ENCODE peak calls at places on chromosomes 5 and 9, in eight cellular contexts. J is NT2/D1; V is kidney epithelial cell; K is naive thymus-derived CD4-positive, alpha-beta T cell; B is WERI-Rb-1; Q is body of pancreas; D is cardiac fibroblast; S is CD8-positive, alpha-beta memory T cell. N is an unnamed sample.

GRCh38 chr5:76807296-76807695 is 11.5 kb upstream of the F2RL1 start:
- DNase-seq in J (peak), Q (no peak), K (no peak), V (peak), S (no peak), D (peak), B (no peak), N (peak)

GRCh38 chr5:42982107-42982622 is 58.0 kb downstream of the ANXA2R start:
- DNase-seq in D (no peak), K (no peak), V (no peak), S (no peak), J (no peak), Q (no peak), B (no peak), N (no peak)

GRCh38 chr5:8869932-8870331 is 675.9 kb downstream of the SEMA5A start:
- DNase-seq in D (no peak), S (no peak), K (no peak), J (no peak), V (no peak), Q (no peak), B (no peak), N (no peak)

GRCh38 chr9:137228515-137228967 is 1.2 kb downstream of the RNF224 start:
- DNase-seq in D (no peak), J (no peak), B (no peak), Q (no peak), V (no peak), K (no peak), S (no peak), N (no peak)

GRCh38 chr9:96492993-96493531 is 43.1 kb downstream of the HABP4 start:
- DNase-seq in B (no peak), Q (no peak), K (no peak), J (no peak), D (no peak), S (no peak), V (no peak), N (no peak)

GRCh38 chr5:98773214-98773463 is 324 bp upstream of the RGMB start:
- DNase-seq in B (no peak), S (no peak), J (no peak), K (no peak), D (no peak), Q (no peak), V (no peak), N (no peak)

GRCh38 chr5:159982421-159983173 is 26.3 kb upstream of the TTC1 start:
- DNase-seq in B (no peak), D (no peak), Q (no peak), S (no peak), K (no peak), V (no peak), J (no peak), N (no peak)

GRCh38 chr9:89022071-89022721 is 30.9 kb downstream of the S1PR3 start:
- DNase-seq in J (no peak), D (peak), S (no peak), Q (peak), K (no peak), V (peak), B (no peak), N (peak)

GRCh38 chr5:55223219-55223987 is 3.7 kb downstream of the MCIDAS start:
- DNase-seq in D (no peak), V (no peak), B (no peak), J (no peak), K (no peak), S (no peak), Q (no peak), N (no peak)

GRCh38 chr9:104810421-104811339 is 46.8 kb downstream of the NIPSNAP3B start:
- DNase-seq in Q (peak), K (no peak), D (peak), B (no peak), S (no peak), J (no peak), V (peak), N (peak)

GRCh38 chr5:89313044-89313443 is 430.1 kb upstream of the MEF2C start:
- DNase-seq in J (no peak), B (no peak), K (no peak), V (peak), Q (no peak), S (no peak), D (peak), N (peak)

GRCh38 chr5:78506296-78507049 is 142.1 kb downstream of the LHFPL2 start:
- DNase-seq in B (no peak), K (no peak), Q (no peak), S (no peak), V (no peak), J (no peak), D (peak), N (peak)

GRCh38 chr5:111703662-111704061 is 53.3 kb downstream of the NREP start:
- DNase-seq in K (peak), B (no peak), J (no peak), V (no peak), S (no peak), Q (no peak), D (no peak), N (no peak)

GRCh38 chr9:109797006-109797405 is 17.0 kb downstream of the PALM2AKAP2 start:
- DNase-seq in D (no peak), S (no peak), K (no peak), V (no peak), J (no peak), Q (no peak), B (no peak), N (no peak)

GRCh38 chr5:5385326-5385725 is 37.2 kb upstream of the ICE1 start:
- DNase-seq in Q (no peak), V (no peak), J (no peak), B (no peak), D (no peak), S (no peak), K (no peak), N (no peak)

GRCh38 chr5:126508962-126509279 is 85.7 kb downstream of the GRAMD2B start:
- DNase-seq in D (peak), Q (peak), J (no peak), K (peak), S (no peak), B (no peak), V (no peak), N (no peak)

GRCh38 chr5:72138943-72139467 is 31.7 kb downstream of the MAP1B start:
- DNase-seq in B (no peak), S (no peak), K (no peak), V (peak), D (peak), J (no peak), Q (peak), N (peak)

GRCh38 chr5:110900829-110901228 is 162.0 kb downstream of the SLC25A46 start:
- DNase-seq in B (no peak), J (no peak), D (peak), V (peak), K (no peak), Q (no peak), S (no peak), N (no peak)

GRCh38 chr9:114799441-114799840 is 6.4 kb downstream of the TNFSF15 start:
- DNase-seq in B (peak), D (no peak), S (no peak), V (no peak), Q (no peak), J (peak), K (no peak), N (no peak)

GRCh38 chr9:126294331-126295081 is 32.1 kb upstream of the MVB12B start:
- DNase-seq in S (no peak), V (no peak), B (no peak), Q (no peak), D (no peak), K (no peak), J (no peak), N (no peak)

GRCh38 chr9:126295936-126296600 is 30.6 kb upstream of the MVB12B start:
- DNase-seq in D (no peak), B (no peak), S (no peak), K (no peak), V (no peak), J (no peak), Q (no peak), N (no peak)

GRCh38 chr9:126295082-126295477 is 31.5 kb upstream of the MVB12B start:
- DNase-seq in J (no peak), B (no peak), D (no peak), S (no peak), Q (no peak), K (no peak), V (no peak), N (no peak)

GRCh38 chr9:126296687-126297086 is 29.9 kb upstream of the MVB12B start:
- DNase-seq in V (no peak), J (no peak), K (no peak), B (no peak), Q (no peak), D (no peak), S (no peak), N (no peak)

DNA sequence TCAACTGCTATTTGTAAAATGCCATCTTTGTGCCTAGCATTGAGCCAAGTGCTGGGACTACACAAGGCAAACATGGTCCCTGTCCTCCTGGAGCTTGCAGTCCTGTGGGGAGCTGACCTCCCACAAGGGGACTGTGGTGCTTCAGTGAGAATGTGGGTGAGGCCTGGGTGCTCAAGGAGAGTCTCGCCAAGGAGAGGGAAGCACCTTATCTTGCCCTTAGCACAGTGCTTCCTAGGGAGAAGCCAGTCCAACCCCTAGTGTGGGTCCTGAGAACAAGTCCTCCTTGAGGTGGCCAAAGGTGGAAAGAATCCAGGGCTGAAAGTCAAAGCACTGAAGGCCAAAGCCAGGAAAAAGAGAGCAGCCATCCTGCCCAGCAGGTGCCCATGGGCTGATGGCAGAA is 31.1 kb upstream of the MVB12B start:
- DNase-seq in S (no peak), K (no peak), D (no peak), Q (no peak), J (no peak), V (no peak), B (no peak), N (no peak)
- H3K4me3 ChIP-seq in S (no peak), K (no peak), D (no peak), Q (no peak), J (no peak), V (no peak), B (no peak), N (no peak)

GRCh38 chr5:173817561-173817960 is 70.6 kb upstream of the CPEB4 start:
- DNase-seq in K (no peak), S (no peak), Q (no peak), B (no peak), V (no peak), D (no peak), J (no peak), N (no peak)

GRCh38 chr5:173819521-173819920 is 68.6 kb upstream of the CPEB4 start:
- DNase-seq in Q (no peak), S (no peak), V (no peak), D (no peak), B (no peak), J (no peak), K (no peak), N (no peak)

GRCh38 chr5:173815571-173815970 is 72.6 kb upstream of the CPEB4 start:
- DNase-seq in S (no peak), V (no peak), K (no peak), B (no peak), D (no peak), J (no peak), Q (no peak), N (no peak)

GRCh38 chr5:173814053-173814452 is 74.1 kb upstream of the CPEB4 start:
- DNase-seq in V (no peak), B (no peak), D (no peak), Q (no peak), S (no peak), J (no peak), K (no peak), N (no peak)

DNA sequence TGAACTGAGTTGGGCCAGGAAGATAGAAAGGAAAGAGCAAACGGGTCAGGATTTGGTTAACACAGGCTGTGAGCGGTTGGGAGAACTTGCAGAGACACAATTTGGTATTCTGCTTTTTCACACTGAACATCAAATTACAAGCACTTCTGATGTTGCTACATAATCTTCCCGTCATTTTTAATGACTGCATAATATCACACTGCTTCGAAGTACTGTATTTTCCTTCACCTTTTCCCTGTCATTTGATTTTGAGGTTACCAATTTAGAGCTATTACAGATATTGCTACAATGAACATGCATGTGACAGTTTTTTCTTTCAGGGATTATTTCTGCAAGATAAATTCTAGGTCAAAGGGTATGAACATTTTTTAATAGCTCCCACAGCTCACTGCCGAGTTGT is 71.4 kb upstream of the CPEB4 start:
- DNase-seq in S (no peak), Q (no peak), V (no peak), K (no peak), J (no peak), D (no peak), B (no peak), N (no peak)
- H3K4me3 ChIP-seq in S (no peak), Q (no peak), V (no peak), K (no peak), J (no peak), D (no peak), B (no peak), N (no peak)

GRCh38 chr5:173963107-173963506 is 25.9 kb upstream of the C5orf47 start:
- DNase-seq in Q (no peak), D (peak), K (no peak), J (no peak), V (no peak), B (no peak), S (no peak), N (peak)
- H3K4me3 ChIP-seq in Q (no peak), D (no peak), K (no peak), J (no peak), V (peak), B (no peak), S (no peak), N (peak)

DNA sequence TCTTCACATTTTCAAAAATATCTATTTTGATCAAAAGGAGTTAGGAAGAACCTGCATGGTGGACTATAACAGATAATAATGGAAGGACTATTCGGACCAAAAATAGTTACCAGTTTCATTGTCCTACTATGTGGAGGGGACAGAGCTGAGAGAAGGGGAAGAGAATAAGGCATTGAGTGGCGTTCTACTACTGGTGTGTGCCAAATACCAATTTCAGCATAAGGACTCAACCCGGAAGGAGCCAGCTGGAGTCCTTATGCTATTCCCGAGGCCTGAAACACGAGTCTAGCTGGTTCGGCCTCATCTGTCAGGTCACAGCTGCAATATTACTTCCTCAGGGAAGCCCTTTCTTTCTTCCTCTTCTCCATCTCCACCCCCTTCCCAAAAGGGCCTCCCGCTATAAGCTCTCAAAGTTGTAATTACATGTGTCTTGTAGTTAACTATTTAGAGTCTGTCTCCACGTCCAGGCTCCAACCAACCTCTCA is 20.5 kb upstream of the FER start:
- DNase-seq in B (no peak), J (no peak), D (no peak), K (no peak), V (no peak), S (no peak), Q (peak), N (peak)
- H3K4me3 ChIP-seq in B (peak), J (peak), D (peak), K (peak), V (peak), S (peak), Q (peak), N (peak)

GRCh38 chr5:124867064-124867707 is 120.7 kb upstream of the ZNF608 start:
- DNase-seq in B (no peak), J (no peak), V (no peak), D (peak), K (no peak), S (no peak), Q (no peak), N (peak)
- H3K4me3 ChIP-seq in B (no peak), J (no peak), V (no peak), D (no peak), K (no peak), S (no peak), Q (no peak), N (peak)

DNA sequence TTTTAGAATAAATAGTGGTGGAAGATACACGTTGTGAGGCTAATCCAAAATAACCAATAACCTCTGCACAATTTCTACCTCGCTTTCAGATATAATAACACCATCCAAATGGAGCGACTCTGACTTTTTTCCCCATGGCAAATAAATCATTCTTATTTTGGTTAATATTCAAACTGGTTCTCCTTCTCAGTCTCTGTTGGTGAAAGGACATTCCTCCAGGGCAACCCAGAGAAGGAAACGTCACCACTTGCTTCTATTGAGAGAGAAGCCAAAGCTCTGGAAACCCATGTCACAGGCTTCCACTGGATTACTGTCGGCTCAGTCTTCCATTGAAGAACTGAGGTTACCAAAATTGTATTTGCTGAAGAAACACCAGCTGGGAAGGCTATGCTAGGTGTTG is 8.3 kb upstream of the DAB2 start:
- DNase-seq in J (no peak), S (no peak), B (no peak), Q (no peak), K (no peak), V (no peak), D (no peak), N (no peak)
- H3K4me3 ChIP-seq in J (no peak), S (no peak), B (no peak), Q (no peak), K (no peak), V (no peak), D (no peak), N (no peak)

DNA sequence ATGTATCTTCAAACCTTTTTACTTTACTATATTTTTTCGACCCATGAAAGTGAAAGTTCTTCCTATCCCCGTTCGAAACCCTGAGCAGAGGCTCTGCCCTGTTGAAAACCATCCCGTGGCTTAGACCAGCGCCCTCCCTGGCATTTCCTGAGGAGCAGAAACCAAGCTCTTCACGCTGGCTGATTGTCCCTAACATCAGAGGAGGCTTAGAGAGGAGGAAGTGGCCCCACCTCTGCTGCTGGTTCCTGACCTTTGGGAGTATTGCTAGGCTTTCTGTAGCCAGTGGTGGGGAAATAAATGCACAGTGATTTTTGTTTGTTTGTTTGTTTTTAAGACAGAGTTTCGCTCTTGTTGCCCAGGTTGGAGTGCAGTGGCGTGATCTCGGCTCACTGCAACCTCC is 4.2 kb upstream of the PTGES start:
- DNase-seq in K (no peak), D (no peak), B (no peak), J (no peak), V (no peak), Q (no peak), S (no peak), N (no peak)
- H3K4me3 ChIP-seq in K (no peak), D (no peak), B (no peak), J (no peak), V (no peak), Q (no peak), S (no peak), N (no peak)

GRCh38 chr9:72149231-72149975 is at the start of gene GDA:
- DNase-seq in K (no peak), Q (peak), J (peak), B (peak), S (no peak), D (peak), V (no peak), N (no peak)
- H3K4me3 ChIP-seq in K (no peak), Q (no peak), J (peak), B (peak), S (no peak), D (no peak), V (peak), N (no peak)

GRCh38 chr9:97900738-97901565 is 21.3 kb downstream of the TRMO start:
- DNase-seq in Q (peak), J (no peak), K (peak), V (no peak), B (peak), D (peak), S (peak), N (peak)
- H3K4me3 ChIP-seq in Q (no peak), J (no peak), K (no peak), V (no peak), B (no peak), D (no peak), S (no peak), N (no peak)

DNA sequence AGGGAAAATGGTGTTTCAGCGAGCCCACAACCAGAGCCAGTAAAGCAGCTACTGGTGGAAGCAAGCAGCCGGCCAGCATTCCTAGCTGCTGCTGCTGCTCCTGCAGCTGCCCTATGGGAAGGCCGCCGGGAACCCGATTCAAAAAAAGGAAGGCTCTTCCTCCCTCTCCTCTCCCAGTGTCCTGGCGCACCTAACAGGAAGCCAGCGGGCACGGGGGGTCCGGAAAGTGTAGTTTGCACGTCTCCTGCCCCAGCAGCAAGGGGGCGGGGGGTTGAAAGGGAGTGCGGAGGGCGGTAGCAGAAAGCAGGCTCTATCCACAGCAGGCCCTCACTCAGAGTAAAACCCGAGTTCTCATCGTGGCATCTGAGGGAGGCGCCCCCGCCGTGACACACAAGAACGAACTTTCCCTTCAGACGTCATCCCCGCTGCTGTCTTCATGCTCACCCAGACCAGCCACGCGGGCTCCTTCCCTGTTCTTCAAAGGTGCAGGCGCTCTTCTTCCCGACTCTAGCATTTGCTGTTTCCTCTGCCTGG is 16.5 kb downstream of the GRXCR2 start:
- DNase-seq in B (no peak), K (no peak), Q (peak), V (no peak), D (peak), J (no peak), S (no peak), N (peak)
- H3K4me3 ChIP-seq in B (no peak), K (no peak), Q (no peak), V (no peak), D (no peak), J (peak), S (no peak), N (peak)